ENCODE peak calls at places on chromosome 22, in five cellular contexts. U is fibroblast of mammary gland; V is body of pancreas; C is CD4-positive, alpha-beta T cell; F is cardiac fibroblast. M is an unnamed sample.

GRCh38 chr22:38353142-38353629 is 36.0 kb upstream of the CSNK1E start:
- DNase-seq in F (peak), U (peak), C (peak), V (peak), M (no peak)

GRCh38 chr22:50733521-50734342 is 4.3 kb upstream of the ACR start:
- DNase-seq in C (no peak), U (peak), V (no peak), F (peak), M (no peak)

GRCh38 chr22:41620646-41621098 is at the start of gene DESI1:
- DNase-seq in V (no peak), C (no peak), F (no peak), U (no peak), M (no peak)

GRCh38 chr22:49936973-49937757 is 18.7 kb downstream of the CRELD2 start:
- DNase-seq in C (no peak), U (no peak), V (no peak), F (no peak), M (no peak)

GRCh38 chr22:33927752-33928151 is 7.5 kb upstream of the LARGE1 start:
- DNase-seq in C (no peak), U (no peak), V (no peak), F (no peak), M (no peak)

GRCh38 chr22:47100019-47100418 is 337.6 kb downstream of the TBC1D22A start:
- DNase-seq in F (no peak), U (no peak), V (no peak), C (no peak), M (no peak)

GRCh38 chr22:17370036-17370765 is 941 bp downstream of the CECR2 start:
- DNase-seq in F (peak), U (no peak), C (no peak), V (peak), M (no peak)

GRCh38 chr22:29482253-29482652 is 2.2 kb downstream of the NEFH start:
- DNase-seq in V (no peak), C (no peak), U (no peak), F (no peak), M (no peak)

GRCh38 chr22:33271390-33272161 is 213.4 kb upstream of the SYN3 start:
- DNase-seq in F (peak), C (no peak), V (peak), U (peak), M (no peak)

GRCh38 chr22:34842630-34843029 is 223.3 kb upstream of the ISX start:
- DNase-seq in U (no peak), C (no peak), V (no peak), F (no peak), M (no peak)

GRCh38 chr22:38879102-38879729 is 7.2 kb upstream of the CBX6 start:
- DNase-seq in V (no peak), F (no peak), C (no peak), U (no peak), M (no peak)

GRCh38 chr22:29700949-29701927 is 18.6 kb upstream of the CABP7 start:
- DNase-seq in F (peak), C (no peak), V (peak), U (peak), M (no peak)

GRCh38 chr22:46557736-46558480 is 20.5 kb upstream of the CELSR1 start:
- DNase-seq in U (no peak), V (peak), F (no peak), C (no peak), M (no peak)

GRCh38 chr22:49885281-49885680 is 31.6 kb downstream of the ZBED4 start:
- DNase-seq in V (no peak), U (no peak), F (no peak), C (no peak), M (no peak)

GRCh38 chr22:37708580-37709444 is 12.0 kb downstream of the TRIOBP start:
- DNase-seq in F (no peak), U (no peak), C (no peak), V (no peak), M (no peak)

GRCh38 chr22:31075961-31076360 is 5.2 kb upstream of the SMTN start:
- DNase-seq in C (no peak), V (peak), U (peak), F (peak), M (no peak)

GRCh38 chr22:21628386-21629261 is 1.2 kb downstream of the YDJC start:
- DNase-seq in C (no peak), V (peak), F (no peak), U (no peak), M (no peak)

DNA sequence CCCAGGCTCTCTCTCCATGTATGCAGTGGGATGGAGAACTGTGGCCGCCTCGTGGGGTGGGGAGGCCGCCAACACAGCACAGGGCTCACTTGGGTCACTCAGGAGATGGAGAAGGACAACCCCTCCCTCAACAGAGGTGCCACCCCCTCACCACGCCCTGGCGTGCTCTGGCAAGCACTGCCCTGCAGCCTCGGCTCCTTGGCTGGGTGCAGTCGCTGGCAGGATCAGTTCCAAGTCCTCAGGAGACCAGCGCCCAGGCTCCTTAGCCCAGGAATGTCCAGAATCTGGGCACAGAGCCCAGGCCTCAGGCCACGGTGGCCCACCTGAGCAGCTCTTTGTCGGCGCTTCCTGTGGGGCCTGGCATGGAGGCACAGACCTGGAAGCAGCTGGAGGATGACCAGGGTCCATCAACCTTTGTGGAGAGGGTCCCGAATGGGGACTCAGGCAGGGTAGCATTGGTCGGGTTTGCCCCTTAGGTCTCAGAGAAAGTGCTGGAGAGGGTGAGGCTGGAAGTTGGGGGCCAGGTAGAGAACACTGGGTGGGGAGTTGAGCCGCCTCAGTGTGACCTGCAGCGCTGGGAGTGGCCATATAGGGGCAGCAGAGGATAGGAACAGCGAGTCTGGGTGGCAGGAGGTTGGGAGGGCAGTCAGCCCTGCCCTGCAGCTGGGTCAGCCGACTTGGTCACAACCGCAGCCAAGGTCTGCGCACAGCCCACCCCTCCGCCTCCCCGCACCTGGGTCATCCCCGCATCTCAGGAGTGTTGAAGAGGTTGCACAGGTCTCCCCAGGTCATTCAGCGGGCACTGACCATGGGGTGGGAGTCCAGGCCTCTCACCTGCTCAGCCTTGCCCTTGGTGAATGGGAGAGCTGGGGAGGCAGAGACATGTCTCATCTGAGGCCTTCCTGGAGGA is 8.2 kb downstream of the SUSD2 start:
- DNase-seq in F (peak), C (peak), V (peak), U (peak), M (no peak)
- TF ChIP-seq CTCF in F (peak), C (peak), V (peak), U (peak), M (peak)

GRCh38 chr22:22799561-22799960 is 88.1 kb upstream of the IGLL5 start:
- DNase-seq in V (no peak), U (no peak), F (no peak), C (no peak), M (no peak)

GRCh38 chr22:22800716-22801115 is 86.9 kb upstream of the IGLL5 start:
- DNase-seq in U (peak), V (no peak), F (no peak), C (no peak), M (no peak)

GRCh38 chr22:22798716-22799115 is 88.9 kb upstream of the IGLL5 start:
- DNase-seq in C (no peak), V (no peak), U (no peak), F (no peak), M (no peak)

GRCh38 chr22:22803285-22803853 is 84.2 kb upstream of the IGLL5 start:
- DNase-seq in V (no peak), U (no peak), C (no peak), F (no peak), M (no peak)

DNA sequence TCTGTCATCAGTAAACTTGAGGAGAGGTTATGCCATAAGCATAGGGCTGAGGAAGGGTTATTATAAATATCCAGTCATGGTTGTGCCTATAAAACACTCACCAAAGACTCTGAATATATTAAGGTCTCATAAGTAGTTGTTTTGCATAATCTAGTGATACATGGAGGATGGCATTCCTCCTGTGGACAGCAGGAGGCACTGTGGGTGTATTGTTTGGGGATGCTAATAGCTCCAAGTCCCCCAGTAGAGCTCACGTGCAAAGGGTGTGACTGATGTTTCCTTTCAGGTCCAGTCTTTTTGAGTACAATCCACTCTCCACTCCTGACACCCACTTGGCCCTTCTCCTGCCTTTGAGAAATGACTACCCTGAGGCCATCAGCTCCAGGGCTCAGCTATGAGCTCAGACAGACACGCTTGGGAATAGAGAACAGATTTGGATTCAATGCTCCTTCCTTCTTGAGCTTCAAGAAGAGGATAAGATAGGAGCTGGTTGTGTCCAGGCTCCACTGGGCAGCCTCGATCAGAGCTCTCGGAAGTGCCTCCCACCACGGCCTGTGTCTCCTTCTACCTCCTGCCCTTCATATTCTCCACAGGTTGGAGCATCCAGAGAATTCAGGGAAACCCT is 85.2 kb upstream of the IGLL5 start:
- DNase-seq in C (peak), U (peak), F (peak), V (no peak), M (no peak)
- TF ChIP-seq CTCF in C (peak), U (peak), F (peak), V (no peak), M (no peak)

GRCh38 chr22:40520562-40520961 is 116.0 kb downstream of the MRTFA start:
- DNase-seq in C (no peak), V (no peak), F (no peak), U (no peak), M (no peak)

GRCh38 chr22:40525250-40525884 is 111.2 kb downstream of the MRTFA start:
- DNase-seq in C (peak), U (peak), F (peak), V (peak), M (no peak)

GRCh38 chr22:40521046-40521445 is 115.5 kb downstream of the MRTFA start:
- DNase-seq in F (no peak), C (no peak), U (no peak), V (no peak), M (no peak)

GRCh38 chr22:40526960-40527359 is 109.6 kb downstream of the MRTFA start:
- DNase-seq in F (no peak), C (no peak), U (no peak), V (no peak), M (no peak)

DNA sequence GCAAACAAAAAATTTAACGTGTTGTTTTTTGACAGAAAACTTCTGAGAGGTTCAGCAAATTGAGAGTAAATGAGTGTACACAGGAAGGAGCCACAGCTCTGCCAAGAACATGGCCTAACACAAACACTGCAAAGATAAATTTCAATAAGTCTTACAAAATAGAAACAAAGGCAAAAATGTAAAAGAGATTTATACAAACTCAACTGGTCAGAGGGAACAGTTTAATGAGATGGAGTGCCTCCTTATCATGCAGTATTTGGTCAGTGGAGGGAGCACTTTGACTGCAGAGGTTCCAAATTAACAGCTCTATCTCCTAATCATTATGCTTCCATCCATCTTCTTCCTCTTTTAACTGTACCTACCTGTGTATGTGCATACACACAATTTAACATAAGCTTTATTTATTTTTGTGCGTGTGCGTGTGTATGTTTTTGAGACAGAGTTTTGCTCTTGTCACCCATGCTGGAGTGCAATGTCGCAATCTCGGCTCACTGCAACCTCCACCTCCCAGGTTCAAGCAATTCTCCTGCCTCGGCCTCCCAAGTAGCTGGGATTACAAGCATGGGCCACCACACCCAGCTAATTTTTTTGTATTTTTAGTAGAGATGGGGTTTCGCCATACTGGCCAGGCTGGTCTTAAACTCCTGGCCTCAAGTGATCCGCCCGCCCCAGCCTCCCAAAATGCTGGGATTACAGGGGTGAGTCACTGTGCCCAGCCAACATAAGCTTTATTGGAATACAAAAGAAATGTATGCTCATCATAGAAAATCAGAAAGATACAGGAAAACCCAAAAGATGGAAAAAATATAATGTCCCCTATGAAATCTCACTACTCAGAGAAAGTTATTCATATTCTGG is 111.9 kb downstream of the MRTFA start:
- DNase-seq in C (no peak), F (peak), V (no peak), U (peak), M (no peak)
- TF ChIP-seq CTCF in C (no peak), F (peak), V (peak), U (peak), M (peak)

GRCh38 chr22:27032121-27032761 is 374.9 kb downstream of the MIAT start:
- DNase-seq in V (peak), U (no peak), F (no peak), C (no peak), M (no peak)
- TF ChIP-seq CTCF in V (peak), U (peak), F (peak), C (no peak), M (no peak)

GRCh38 chr22:24025475-24025874 is 14.4 kb downstream of the CABIN1 start:
- DNase-seq in C (no peak), U (no peak), F (no peak), V (no peak), M (no peak)

GRCh38 chr22:24023204-24023789 is 12.2 kb downstream of the CABIN1 start:
- DNase-seq in V (no peak), C (no peak), U (no peak), F (no peak), M (no peak)

GRCh38 chr22:24026056-24026455 is 15.0 kb downstream of the CABIN1 start:
- DNase-seq in U (no peak), V (no peak), C (no peak), F (no peak), M (no peak)

GRCh38 chr22:24026733-24027132 is 15.6 kb downstream of the CABIN1 start:
- DNase-seq in F (no peak), U (no peak), V (no peak), C (no peak), M (no peak)

GRCh38 chr22:24024354-24024753 is 13.2 kb downstream of the CABIN1 start:
- DNase-seq in V (no peak), C (no peak), U (no peak), F (no peak), M (no peak)
- TF ChIP-seq CTCF in V (no peak), C (no peak), U (no peak), F (no peak), M (no peak)

GRCh38 chr22:25764270-25765015 is 22.5 kb downstream of the MYO18B start:
- DNase-seq in F (no peak), C (no peak), V (no peak), U (no peak), M (no peak)
- TF ChIP-seq CTCF in F (no peak), C (no peak), V (no peak), U (peak), M (no peak)

DNA sequence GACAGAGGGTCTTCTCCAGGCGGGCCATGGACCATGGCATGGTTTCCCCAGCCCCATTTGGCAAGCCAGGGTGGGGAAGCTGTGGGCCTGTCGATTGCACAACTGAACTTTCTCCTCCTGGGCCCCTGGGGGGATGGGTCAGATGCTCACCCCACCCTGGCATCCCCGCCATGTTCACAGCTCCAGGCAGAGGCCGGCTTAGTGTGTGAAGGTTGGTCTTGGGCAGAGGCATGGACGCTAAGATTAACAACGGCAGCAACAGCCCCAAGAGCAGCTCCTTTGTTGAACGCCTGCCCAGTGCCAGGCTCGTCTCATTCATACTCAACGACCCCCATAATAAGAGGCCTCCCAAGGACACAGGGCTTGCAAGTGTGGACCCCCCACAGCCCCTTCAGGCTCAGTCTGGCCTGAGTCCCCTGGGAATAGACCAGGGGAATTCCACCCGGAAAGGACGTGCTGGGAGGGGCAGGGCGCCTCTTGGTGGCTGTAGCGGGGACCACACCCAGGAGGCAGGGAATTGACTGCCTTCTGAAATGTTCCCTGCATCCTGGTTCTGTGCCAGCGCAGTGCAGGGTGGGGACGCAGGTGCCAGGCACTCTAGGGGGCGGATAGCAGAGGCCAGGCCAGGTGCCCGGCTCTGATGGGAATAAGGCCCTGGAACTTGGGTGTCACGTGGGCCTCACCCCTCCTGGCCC is 8.3 kb downstream of the TSPO start:
- DNase-seq in F (peak), C (no peak), V (peak), U (no peak), M (no peak)
- TF ChIP-seq CTCF in F (peak), C (no peak), V (peak), U (peak), M (peak)

DNA sequence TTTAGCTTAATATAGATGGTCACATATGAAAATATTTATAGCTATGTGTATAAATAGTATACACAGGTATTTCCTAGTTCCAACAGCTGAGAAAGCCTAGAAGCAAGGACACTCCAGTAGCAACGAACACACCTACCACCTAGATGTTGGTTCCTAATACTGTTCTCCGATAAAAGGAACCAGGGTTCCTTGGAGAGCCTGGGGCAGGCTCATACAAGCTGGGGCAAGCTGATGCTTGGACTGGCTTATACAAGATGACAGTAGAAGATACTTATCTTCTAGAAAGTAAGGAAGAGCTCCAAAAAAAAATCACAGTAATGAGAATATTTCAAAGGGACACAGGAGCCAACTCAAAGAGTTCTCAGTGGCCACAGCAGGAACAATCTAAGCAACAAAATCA is 13.4 kb downstream of the SMC1B start:
- DNase-seq in C (no peak), U (no peak), V (no peak), F (no peak), M (no peak)
- TF ChIP-seq CTCF in C (no peak), U (no peak), V (no peak), F (no peak), M (no peak)

GRCh38 chr22:19559324-19559811 is 35.2 kb upstream of the CLDN5 start:
- DNase-seq in U (no peak), C (no peak), F (no peak), V (no peak), M (no peak)
- TF ChIP-seq CTCF in U (no peak), C (no peak), F (no peak), V (no peak), M (no peak)